ENCODE peak calls at places on chromosomes 3 and 15, in seven cellular contexts. Z, A, P, T, Y, C and H are unnamed samples.

GRCh38 chr3:182766108-182766507 is 27.2 kb upstream of the ATP11B start:
- DNase-seq in A (no peak), T (no peak), C (no peak), Z (no peak), Y (no peak), P (no peak), H (no peak)

GRCh38 chr3:177810162-177810623 is 612.9 kb upstream of the TBL1XR1 start:
- DNase-seq in P (no peak), T (peak), Z (no peak), Y (no peak), C (no peak), A (peak), H (peak)

GRCh38 chr3:132432639-132433038 is 15.3 kb downstream of the DNAJC13 start:
- DNase-seq in Y (no peak), T (peak), C (no peak), Z (no peak), A (peak), P (no peak), H (peak)

GRCh38 chr15:49652922-49653321 is 32.1 kb downstream of the DTWD1 start:
- DNase-seq in A (no peak), C (no peak), T (no peak), Z (no peak), P (no peak), Y (no peak), H (no peak)

GRCh38 chr15:39804026-39804425 is 21.4 kb upstream of the FSIP1 start:
- DNase-seq in C (no peak), P (no peak), Y (no peak), A (peak), Z (no peak), T (peak), H (no peak)

GRCh38 chr3:119810018-119810435 is 28.1 kb downstream of the NR1I2 start:
- DNase-seq in P (peak), T (peak), C (peak), Z (peak), A (no peak), Y (peak), H (no peak)

GRCh38 chr15:70494861-70495571 is 268.3 kb downstream of the UACA start:
- DNase-seq in Y (peak), A (peak), Z (no peak), C (no peak), P (no peak), T (peak), H (no peak)

GRCh38 chr3:120487079-120487693 is 36.4 kb upstream of the FSTL1 start:
- DNase-seq in A (no peak), C (no peak), Y (no peak), Z (no peak), T (peak), P (no peak), H (no peak)

GRCh38 chr3:16923112-16923511 is 38.4 kb downstream of the PLCL2 start:
- DNase-seq in C (no peak), P (no peak), Y (no peak), Z (no peak), T (no peak), A (no peak), H (no peak)

GRCh38 chr15:76982756-76983155 is 12.2 kb upstream of the PSTPIP1 start:
- DNase-seq in Y (no peak), P (no peak), A (no peak), T (no peak), Z (no peak), C (no peak), H (no peak)

GRCh38 chr15:99441427-99441766 is 124.4 kb upstream of the MEF2A start:
- DNase-seq in T (no peak), A (no peak), P (no peak), Y (no peak), C (no peak), Z (no peak), H (no peak)

GRCh38 chr3:51686056-51686455 is 15.0 kb downstream of the TEX264 start:
- DNase-seq in Y (no peak), C (no peak), P (no peak), T (no peak), A (no peak), Z (no peak), H (no peak)

GRCh38 chr15:85579957-85580694 is 199.7 kb downstream of the AKAP13 start:
- DNase-seq in P (peak), Z (no peak), A (peak), T (peak), Y (no peak), C (peak), H (no peak)
- H3K4me3 ChIP-seq in P (peak), Z (peak), A (peak), T (no peak), Y (no peak), C (peak), H (no peak)

GRCh38 chr15:83682476-83683162 is 28.7 kb downstream of the ADAMTSL3 start:
- DNase-seq in Z (no peak), A (no peak), P (no peak), T (no peak), Y (no peak), C (no peak), H (no peak)
- TF ChIP-seq CTCF in Z (no peak), A (no peak), P (no peak), T (no peak), Y (no peak), C (no peak), H (no peak)

DNA sequence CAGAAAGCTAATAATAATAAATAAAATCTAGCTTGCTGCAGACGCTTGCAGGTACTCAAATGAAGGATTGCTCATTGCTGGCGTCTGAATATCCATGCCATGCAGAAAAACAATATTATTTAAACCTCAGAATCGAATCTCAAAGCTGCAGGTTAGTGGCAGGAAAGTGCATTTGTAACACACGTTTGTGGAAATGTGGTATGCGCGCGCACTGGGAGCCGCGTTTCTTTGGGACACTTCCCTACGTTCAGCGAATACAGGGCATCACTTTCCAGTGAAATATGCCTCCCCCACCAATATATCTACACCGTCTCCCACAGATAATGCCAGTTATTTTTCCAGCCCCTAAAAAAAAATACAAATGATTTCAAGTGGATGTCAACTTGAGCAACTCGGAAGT is 37.1 kb downstream of the ZIC4 start:
- DNase-seq in P (no peak), Y (no peak), Z (no peak), A (no peak), T (no peak), C (no peak), H (no peak)
- H3K4me3 ChIP-seq in P (no peak), Y (no peak), Z (no peak), A (no peak), T (no peak), C (no peak), H (no peak)

DNA sequence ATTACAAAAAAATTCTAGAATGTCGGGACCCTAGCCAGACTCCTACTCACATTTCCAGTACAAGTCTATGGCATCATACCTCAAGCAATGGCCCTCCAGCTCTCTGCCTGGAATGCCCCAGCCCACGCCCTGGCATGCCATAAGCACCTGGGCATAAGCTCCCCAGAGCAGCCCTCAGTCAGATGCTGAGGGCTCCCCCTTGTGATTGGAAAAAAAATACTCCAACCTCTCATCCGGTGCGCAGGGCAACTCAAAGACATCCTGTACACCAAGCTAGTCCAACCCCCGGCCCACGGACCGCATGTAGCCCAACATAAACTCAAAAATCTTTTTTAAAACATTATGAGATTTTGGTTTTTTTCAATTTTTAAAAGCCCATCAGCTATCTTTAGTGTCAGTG is 115.4 kb downstream of the NEK10 start:
- DNase-seq in Y (no peak), A (peak), C (peak), P (peak), Z (peak), T (peak), H (peak)
- TF ChIP-seq CTCF in Y (no peak), A (peak), C (peak), P (peak), Z (no peak), T (peak), H (peak)

GRCh38 chr15:59687831-59688230 is 1.3 kb downstream of the BNIP2 start:
- DNase-seq in C (no peak), A (no peak), P (no peak), T (peak), Y (no peak), Z (no peak), H (no peak)

GRCh38 chr15:59688383-59688887 is 685 bp downstream of the BNIP2 start:
- DNase-seq in P (no peak), C (no peak), Y (no peak), A (peak), T (peak), Z (no peak), H (peak)

GRCh38 chr15:59686389-59686788 is 2.7 kb downstream of the BNIP2 start:
- DNase-seq in Z (peak), Y (no peak), T (no peak), A (no peak), C (no peak), P (peak), H (no peak)

GRCh38 chr15:59688888-59689625 is at the start of gene BNIP2:
- DNase-seq in A (peak), P (peak), Y (peak), C (peak), T (peak), Z (peak), H (peak)

DNA sequence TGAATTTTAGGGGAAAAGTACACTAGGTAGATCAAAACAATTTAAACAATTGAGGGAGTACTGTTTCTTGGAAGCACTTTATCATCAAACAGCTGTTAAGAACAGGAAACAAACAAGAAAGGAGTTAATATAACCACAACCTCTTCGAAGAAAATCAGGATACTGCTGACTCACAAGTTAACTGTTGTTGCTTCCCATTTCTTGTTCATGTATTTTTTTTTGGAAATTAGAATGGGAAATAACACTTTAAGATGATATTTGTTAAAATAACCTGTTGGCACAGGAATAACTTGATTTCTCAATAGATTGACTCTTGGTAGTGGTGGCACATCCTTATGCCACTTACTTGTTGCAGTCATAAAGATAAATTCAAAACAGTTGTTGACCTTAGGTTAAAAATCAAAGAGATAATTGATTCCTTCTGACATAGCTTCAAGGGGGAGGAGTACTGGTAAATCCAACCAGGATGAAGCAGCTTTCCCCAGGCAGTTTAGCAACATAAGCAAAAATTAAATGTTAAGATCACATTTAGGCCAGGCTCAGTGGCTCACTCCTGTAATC is 3.3 kb downstream of the BNIP2 start:
- DNase-seq in A (no peak), T (peak), P (no peak), C (no peak), Y (no peak), Z (no peak), H (no peak)
- H3K4me3 ChIP-seq in A (no peak), T (no peak), P (no peak), C (no peak), Y (no peak), Z (no peak), H (no peak)

GRCh38 chr3:108202834-108203233 is 19.4 kb downstream of the IFT57 start:
- DNase-seq in Y (no peak), A (peak), C (peak), T (no peak), P (peak), Z (no peak), H (no peak)
- TF ChIP-seq CTCF in Y (no peak), A (no peak), C (no peak), T (no peak), P (no peak), Z (no peak), H (no peak)

GRCh38 chr15:101293122-101293521 is 1.9 kb downstream of the SNRPA1 start:
- DNase-seq in Z (no peak), C (no peak), P (no peak), A (no peak), Y (no peak), T (no peak), H (no peak)

GRCh38 chr15:101294731-101295606 is at the start of gene SNRPA1:
- DNase-seq in C (peak), P (peak), Y (peak), Z (peak), T (peak), A (peak), H (peak)

GRCh38 chr15:101295607-101296225 is 668 bp upstream of the SNRPA1 start:
- DNase-seq in C (no peak), A (no peak), Z (no peak), T (peak), P (peak), Y (peak), H (no peak)

GRCh38 chr15:101296418-101297405 is 1.7 kb upstream of the SNRPA1 start:
- DNase-seq in A (peak), C (no peak), Z (no peak), T (no peak), P (no peak), Y (no peak), H (no peak)
- H3K4me3 ChIP-seq in A (peak), C (no peak), Z (peak), T (peak), P (peak), Y (no peak), H (peak)

GRCh38 chr3:171195686-171196085 is 169.2 kb upstream of the SLC2A2 start:
- DNase-seq in Y (no peak), Z (no peak), T (peak), P (no peak), C (no peak), A (no peak), H (no peak)
- TF ChIP-seq CTCF in Y (no peak), Z (no peak), T (peak), P (no peak), C (no peak), A (no peak), H (peak)

GRCh38 chr15:27783668-27784067 is 315.4 kb downstream of the OCA2 start:
- DNase-seq in T (no peak), Y (no peak), P (no peak), Z (no peak), A (no peak), C (no peak), H (no peak)

DNA sequence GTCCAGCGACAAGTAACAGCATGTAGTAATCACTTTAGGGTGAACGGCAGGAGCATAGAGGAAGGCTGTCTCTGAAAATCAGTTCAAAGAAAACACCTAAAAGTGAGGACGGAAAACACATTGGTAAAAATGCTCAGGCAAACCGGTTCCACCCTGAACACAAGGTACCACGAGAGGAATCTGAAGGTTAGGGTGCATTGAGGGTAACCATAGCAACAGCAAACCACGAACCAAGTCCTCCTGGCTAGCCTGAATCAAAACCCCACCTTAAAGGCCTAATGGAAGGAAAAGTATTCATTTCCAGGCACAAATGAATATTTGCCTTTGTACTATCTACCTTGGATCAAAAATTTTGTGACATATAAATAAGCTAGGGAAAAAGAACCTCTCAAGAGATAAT is 315.0 kb downstream of the OCA2 start:
- DNase-seq in Y (no peak), A (no peak), T (no peak), Z (no peak), C (no peak), P (no peak), H (no peak)
- H3K4me3 ChIP-seq in Y (no peak), A (no peak), T (no peak), Z (no peak), C (no peak), P (no peak), H (no peak)

GRCh38 chr15:93038064-93038705 is 50.8 kb downstream of the RGMA start:
- DNase-seq in T (no peak), P (no peak), A (no peak), C (no peak), Y (peak), Z (peak), H (no peak)

GRCh38 chr15:93036922-93037321 is 52.1 kb downstream of the RGMA start:
- DNase-seq in Y (peak), A (no peak), T (no peak), C (peak), Z (no peak), P (peak), H (no peak)

GRCh38 chr15:93035092-93035915 is 53.7 kb downstream of the RGMA start:
- DNase-seq in P (no peak), T (no peak), A (no peak), Z (no peak), C (no peak), Y (peak), H (no peak)

GRCh38 chr15:93035953-93036810 is 52.8 kb downstream of the RGMA start:
- DNase-seq in C (peak), T (peak), Z (peak), P (no peak), Y (peak), A (peak), H (peak)

DNA sequence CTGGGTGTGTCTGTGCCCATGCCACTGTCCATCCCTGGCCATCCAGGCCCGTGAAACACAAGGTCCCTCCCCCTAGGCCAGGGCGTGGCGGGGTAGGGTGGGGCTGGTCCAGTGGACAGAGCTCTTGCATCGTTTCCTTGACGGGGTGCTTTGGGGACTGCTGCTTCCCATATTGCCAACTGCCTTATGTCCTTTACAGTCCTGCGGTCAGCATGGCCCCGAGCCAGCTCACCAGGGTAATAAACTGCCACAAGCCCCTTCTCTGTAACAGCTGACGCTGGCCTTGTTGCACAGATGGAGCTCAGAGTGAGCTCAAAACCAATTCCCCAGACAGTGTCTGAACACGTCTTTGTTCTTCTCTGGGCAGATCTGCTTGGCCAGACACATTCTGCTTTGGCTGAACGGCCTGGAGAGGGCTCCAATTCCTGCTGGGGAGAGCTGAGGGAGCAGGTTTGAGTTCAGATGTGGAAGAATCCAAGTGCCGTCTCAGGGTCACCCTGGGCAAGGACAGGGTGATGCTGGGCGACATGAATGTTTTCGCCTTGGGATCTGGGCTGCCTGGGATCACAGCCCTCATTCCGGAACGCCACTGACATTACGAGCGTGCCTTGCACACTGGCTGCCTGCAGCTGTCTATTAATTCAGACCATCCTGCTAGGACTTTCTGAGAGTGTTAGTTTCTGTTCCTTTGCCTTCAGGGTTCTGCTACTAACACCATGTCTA is 51.5 kb downstream of the RGMA start:
- DNase-seq in A (no peak), P (no peak), Z (peak), Y (peak), C (peak), T (peak), H (no peak)
- TF ChIP-seq CTCF in A (no peak), P (no peak), Z (no peak), Y (no peak), C (no peak), T (peak), H (no peak)